ENCODE peak calls at places on chromosome 19, in five cellular contexts. T is BE2C, U is fibroblast of lung, F is astrocyte of the spinal cord, O is MM.1S. Z is an unnamed sample.
A peak's percentile ranks its signal among the peaks of the same experiment; 100 is the strongest.

GRCh38 chr19:13920940-13921744 is 15.1 kb downstream of the CC2D1A start:
- DNase-seq in T (peak; percentile 64), U (peak; percentile 48), F (peak; percentile 40), O (peak; percentile 40), Z (peak; percentile 53)

GRCh38 chr19:51651216-51651846 is 4.7 kb upstream of the SIGLEC14 start:
- DNase-seq in T (no peak), U (no peak), F (no peak), O (no peak), Z (no peak)

GRCh38 chr19:18844806-18845329 is 13.1 kb downstream of the UPF1 start:
- DNase-seq in T (no peak), U (no peak), F (no peak), O (no peak), Z (no peak)

GRCh38 chr19:13398780-13399726 is 107.2 kb downstream of the CACNA1A start:
- DNase-seq in T (peak; percentile 49), U (peak; percentile 79), F (peak; percentile 93), O (no peak), Z (peak; percentile 93)

GRCh38 chr19:27745978-27746542 is 1466.9 kb downstream of the UQCRFS1 start:
- DNase-seq in T (no peak), U (no peak), F (no peak), O (no peak), Z (no peak)

GRCh38 chr19:15358918-15359317 is 20.7 kb downstream of the AKAP8 start:
- DNase-seq in T (no peak), U (no peak), F (no peak), O (no peak), Z (no peak)

GRCh38 chr19:54190942-54191670 is at the start of gene TSEN34:
- DNase-seq in T (peak; percentile 93), U (peak; percentile 84), F (no peak), O (peak; percentile 91), Z (no peak)

GRCh38 chr19:41993612-41994483 is at the start of gene ATP1A3:
- DNase-seq in T (peak; percentile 91), U (peak; percentile 16), F (peak; percentile 11), O (peak; percentile 66), Z (peak; percentile 22)

GRCh38 chr19:23461120-23461519 is 65.8 kb upstream of the ZNF91 start:
- DNase-seq in T (no peak), U (no peak), F (no peak), O (no peak), Z (no peak)

GRCh38 chr19:55247621-55248099 is 11.2 kb downstream of the PPP6R1 start:
- DNase-seq in T (no peak), U (no peak), F (peak; percentile 20), O (no peak), Z (peak; percentile 84)

GRCh38 chr19:3284759-3285646 is 60.5 kb downstream of the CELF5 start:
- DNase-seq in T (peak; percentile 73), U (peak; percentile 47), F (peak; percentile 39), O (no peak), Z (peak; percentile 80)

GRCh38 chr19:14300281-14300680 is 81.0 kb upstream of the ADGRE5 start:
- DNase-seq in T (no peak), U (no peak), F (no peak), O (no peak), Z (no peak)

GRCh38 chr19:49837009-49837310 is 14.0 kb upstream of the PTOV1 start:
- DNase-seq in T (no peak), U (no peak), F (peak; percentile 43), O (no peak), Z (no peak)

GRCh38 chr19:16342002-16342715 is 17.5 kb downstream of the KLF2 start:
- DNase-seq in T (no peak), U (no peak), F (peak; percentile 39), O (no peak), Z (no peak)

GRCh38 chr19:3451451-3451866 is 28.9 kb downstream of the SMIM24 start:
- DNase-seq in T (no peak), U (no peak), F (no peak), O (no peak), Z (no peak)

GRCh38 chr19:15623711-15624318 is 8.8 kb downstream of the CYP4F8 start:
- DNase-seq in T (no peak), U (no peak), F (no peak), O (peak; percentile 9), Z (no peak)

GRCh38 chr19:6738726-6739389 is 622 bp upstream of the TRIP10 start:
- DNase-seq in T (no peak), U (no peak), F (no peak), O (peak; percentile 46), Z (no peak)

GRCh38 chr19:42074513-42075363 is 1.2 kb upstream of the ZNF574 start:
- DNase-seq in T (no peak), U (no peak), F (no peak), O (no peak), Z (no peak)

GRCh38 chr19:35184884-35185283 is 30.3 kb downstream of the FXYD5 start:
- DNase-seq in T (no peak), U (no peak), F (no peak), O (no peak), Z (no peak)

GRCh38 chr19:48196321-48196761 is 25.9 kb downstream of the ZSWIM9 start:
- DNase-seq in T (no peak), U (no peak), F (no peak), O (no peak), Z (no peak)

GRCh38 chr19:44571830-44572661 is 41.3 kb upstream of the IGSF23 start:
- DNase-seq in T (no peak), U (no peak), F (no peak), O (no peak), Z (no peak)

GRCh38 chr19:2540646-2541454 is 64.9 kb downstream of the GADD45B start:
- DNase-seq in T (no peak), U (peak; percentile 92), F (peak; percentile 99), O (no peak), Z (peak; percentile 86)

GRCh38 chr19:13983213-13983889 is 22.8 kb downstream of the RFX1 start:
- DNase-seq in T (no peak), U (no peak), F (no peak), O (no peak), Z (no peak)

GRCh38 chr19:2391118-2391725 is 31.2 kb downstream of the TMPRSS9 start:
- DNase-seq in T (no peak), U (peak; percentile 82), F (peak; percentile 70), O (peak; percentile 88), Z (peak; percentile 69)

GRCh38 chr19:33664744-33665143 is 43.0 kb downstream of the CHST8 start:
- DNase-seq in T (no peak), U (no peak), F (no peak), O (no peak), Z (no peak)

GRCh38 chr19:4425531-4425930 is 23.1 kb downstream of the CHAF1A start:
- DNase-seq in T (no peak), U (peak; percentile 83), F (peak; percentile 57), O (no peak), Z (no peak)

GRCh38 chr19:12913011-12913561 is 6.0 kb downstream of the SYCE2 start:
- DNase-seq in T (peak; percentile 77), U (peak; percentile 80), F (peak; percentile 37), O (no peak), Z (no peak)

GRCh38 chr19:16223746-16224145 is 26.0 kb downstream of the AP1M1 start:
- DNase-seq in T (no peak), U (no peak), F (no peak), O (no peak), Z (no peak)

GRCh38 chr19:6489278-6490061 is 7.9 kb upstream of the DENND1C start:
- DNase-seq in T (no peak), U (no peak), F (no peak), O (peak; percentile 58), Z (no peak)

DNA sequence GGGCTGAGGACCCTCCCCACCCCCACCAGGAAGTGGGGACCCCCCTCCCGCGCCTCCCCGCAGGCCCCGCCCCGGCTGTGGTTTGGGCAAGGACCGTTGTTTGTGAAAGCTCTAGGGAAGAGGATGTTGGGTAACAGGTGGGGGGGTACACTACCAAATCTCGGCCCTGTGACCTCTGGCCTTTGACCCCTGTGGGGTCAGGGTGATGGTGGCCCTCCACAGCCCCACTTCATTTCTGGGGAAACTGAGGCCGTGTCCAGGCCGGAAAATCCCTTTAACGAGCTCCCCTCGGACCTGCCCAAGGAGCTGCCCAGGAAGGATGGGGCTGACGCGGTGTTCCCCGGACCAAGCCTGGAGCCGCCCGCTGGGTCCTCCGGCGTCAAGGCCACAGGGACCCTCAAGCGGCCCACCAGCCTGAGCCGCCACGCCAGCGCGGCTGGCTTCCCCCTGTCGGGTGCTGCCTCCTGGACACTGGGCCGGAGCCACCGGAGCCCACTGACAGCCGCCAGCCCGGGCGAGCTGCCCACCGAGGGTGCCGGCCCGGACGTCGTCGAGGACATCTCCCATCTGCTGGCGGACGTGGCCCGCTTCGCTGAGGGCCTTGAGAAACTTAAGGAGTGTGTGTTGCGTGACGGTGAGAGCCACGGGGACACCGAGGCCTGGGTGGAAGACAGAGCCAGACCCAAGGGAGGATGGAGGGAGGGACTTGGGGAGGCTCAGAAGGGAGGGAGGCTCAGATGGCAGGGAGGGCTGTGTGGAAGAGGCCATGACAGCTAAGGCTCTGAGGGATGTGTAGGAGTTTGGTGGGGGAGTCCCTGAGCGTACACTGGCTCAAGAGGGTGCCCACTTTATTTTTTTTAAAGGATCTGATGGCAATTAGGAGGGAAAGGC is 1.4 kb downstream of the ARHGAP45 start:
- DNase-seq in T (no peak), U (no peak), F (no peak), O (peak; percentile 64), Z (no peak)
- H3K4me3 ChIP-seq in T (no peak overlapping the region), U (no peak overlapping the region), F (no peak overlapping the region), O (peak overlapping the region; percentile 98), Z (no peak overlapping the region)

GRCh38 chr19:19860756-19861390 is 4.8 kb upstream of the ZNF253 start:
- DNase-seq in T (no peak), U (no peak), F (no peak), O (peak; percentile 10), Z (no peak)
- H3K4me3 ChIP-seq in T (no peak overlapping the region), U (no peak overlapping the region), F (no peak overlapping the region), O (no peak overlapping the region), Z (no peak overlapping the region)

DNA sequence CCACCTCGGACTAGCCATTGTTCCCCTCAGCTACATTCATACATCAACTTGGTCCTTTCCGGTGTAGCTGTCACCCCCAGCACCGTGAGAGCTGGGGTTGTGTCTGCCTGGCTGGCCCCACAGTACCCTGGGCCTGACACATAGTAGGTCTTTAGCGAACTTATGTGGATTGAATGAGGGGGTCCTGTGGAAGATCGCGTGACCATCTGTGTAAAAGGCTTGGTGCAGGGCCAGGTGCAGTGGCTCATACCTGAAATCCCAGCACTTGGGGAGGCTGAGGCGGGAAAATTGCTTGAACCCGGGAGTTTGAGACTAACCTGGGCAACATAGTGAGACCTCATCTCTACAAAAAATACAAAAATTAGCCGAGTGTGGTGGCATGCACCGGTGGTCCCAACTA is 2.0 kb downstream of the SMARCA4 start:
- DNase-seq in T (no peak), U (no peak), F (no peak), O (no peak), Z (no peak)
- H3K4me3 ChIP-seq in T (peak overlapping the region; percentile 98), U (no peak overlapping the region), F (no peak overlapping the region), O (peak overlapping the region; percentile 19), Z (no peak overlapping the region)

GRCh38 chr19:38693380-38694223 is 46.2 kb downstream of the ACTN4 start:
- DNase-seq in T (no peak), U (peak; percentile 59), F (peak; percentile 88), O (peak; percentile 65), Z (peak; percentile 84)
- H3K4me3 ChIP-seq in T (no peak overlapping the region), U (no peak overlapping the region), F (no peak overlapping the region), O (no peak overlapping the region), Z (no peak overlapping the region)

Z was measured in bronchial epithelial cell.